ENCODE peak calls at places on chromosomes 7 and 10, in six cellular contexts. K is iris pigment epithelial cell; B is stimulated activated CD8-positive, alpha-beta memory T cell treated with anti-CD3 and anti-CD28 coated beads, Interleukin-4, amount 100 ng/mL, for 1 hour; J is glutamatergic neuron; W is NCI-H1105 treated with DMSO at 0.1 percent for 48 hours; A is occipital lobe. X is an unnamed sample.

GRCh38 chr10:51269816-51270215 is 195.5 kb downstream of the PRKG1 start:
- DNase-seq in K (peak; percentile 21), B (no peak), J (no peak), W (no peak), A (no peak), X (no peak)

GRCh38 chr10:92760609-92761008 is 70.9 kb downstream of the HHEX start:
- DNase-seq in K (peak; percentile 79), B (no peak), J (no peak), W (no peak), A (no peak), X (no peak)

GRCh38 chr10:17673517-17674051 is 29.6 kb downstream of the STAM start:
- DNase-seq in K (peak; percentile 97), B (no peak), J (no peak), W (no peak), A (no peak), X (no peak)

GRCh38 chr7:140923358-140924006 is 1.2 kb downstream of the BRAF start:
- DNase-seq in K (peak; percentile 10), B (no peak), J (no peak), W (peak; percentile 36), A (no peak), X (no peak)

GRCh38 chr10:10658157-10658556 is 359.5 kb upstream of the CELF2 start:
- DNase-seq in K (peak; percentile 67), B (no peak), J (no peak), W (no peak), A (no peak), X (no peak)

GRCh38 chr7:48171190-48171589 is at the start of gene ABCA13:
- DNase-seq in K (peak; percentile 27), B (no peak), J (no peak), W (no peak), A (no peak), X (no peak)

GRCh38 chr7:86643478-86644281 is at the start of gene GRM3:
- DNase-seq in K (no peak), B (no peak), J (peak; percentile 60), W (peak; percentile 72), A (peak; percentile 78), X (no peak)

GRCh38 chr10:62735464-62736188 is 68.9 kb upstream of the ADO start:
- DNase-seq in K (peak; percentile 23), B (no peak), J (no peak), W (no peak), A (no peak), X (no peak)

GRCh38 chr7:99133766-99134564 is 9.9 kb downstream of the SMURF1 start:
- DNase-seq in K (no peak), B (no peak), J (no peak), W (no peak), A (no peak), X (no peak)

GRCh38 chr10:77301305-77301730 is 336.3 kb downstream of the KCNMA1 start:
- DNase-seq in K (peak; percentile 75), B (no peak), J (no peak), W (no peak), A (no peak), X (no peak)

GRCh38 chr10:73920084-73920483 is 9.2 kb downstream of the PLAU start:
- DNase-seq in K (no peak), B (no peak), J (no peak), W (no peak), A (no peak), X (no peak)

GRCh38 chr10:18886102-18886501 is 162.5 kb upstream of the MALRD1 start:
- DNase-seq in K (no peak), B (no peak), J (no peak), W (no peak), A (no peak), X (no peak)